ENCODE peak calls at places on chromosome 19, in five cellular contexts. P is EL, G is left ventricle myocardium inferior, W is mesenteric fat pad, F is HEK293T. E is an unnamed sample.

GRCh38 chr19:8321760-8322637 is 703 bp downstream of the RPS28 start:
- DNase-seq in P (no peak), G (no peak), W (no peak), F (no peak), E (no peak)

GRCh38 chr19:12984143-12984627 is 11.1 kb upstream of the NFIX start:
- DNase-seq in P (no peak), G (no peak), W (no peak), F (no peak), E (peak)

GRCh38 chr19:6018786-6019185 is 40.8 kb upstream of the RANBP3 start:
- DNase-seq in P (no peak), G (no peak), W (no peak), F (no peak), E (no peak)

GRCh38 chr19:4186087-4186993 is 3.9 kb downstream of the ANKRD24 start:
- DNase-seq in P (peak), G (peak), W (no peak), F (peak), E (peak)

GRCh38 chr19:39684283-39684682 is 20.0 kb upstream of the LGALS14 start:
- DNase-seq in P (no peak), G (no peak), W (no peak), F (no peak), E (no peak)

GRCh38 chr19:51529301-51529700 is 2.2 kb downstream of the SIGLEC6 start:
- DNase-seq in P (no peak), G (no peak), W (no peak), F (no peak), E (no peak)

GRCh38 chr19:1445185-1445931 is 4.6 kb upstream of the APC2 start:
- DNase-seq in P (peak), G (peak), W (no peak), F (peak), E (peak)

GRCh38 chr19:34135401-34135800 is 36.9 kb upstream of the LSM14A start:
- DNase-seq in P (no peak), G (no peak), W (no peak), F (no peak), E (no peak)

GRCh38 chr19:11763611-11764010 is 3.2 kb upstream of the ZNF441 start:
- DNase-seq in P (no peak), G (no peak), W (no peak), F (no peak), E (no peak)

GRCh38 chr19:20070691-20071090 is 7.1 kb upstream of the ZNF90 start:
- DNase-seq in P (no peak), G (no peak), W (no peak), F (no peak), E (no peak)

GRCh38 chr19:3809881-3810707 is 23.9 kb upstream of the MATK start:
- DNase-seq in P (no peak), G (no peak), W (no peak), F (no peak), E (no peak)

GRCh38 chr19:18763674-18764590 is 27.2 kb downstream of the COMP start:
- DNase-seq in P (peak), G (no peak), W (no peak), F (no peak), E (no peak)

GRCh38 chr19:17830567-17831418 is 9.5 kb upstream of the INSL3 start:
- DNase-seq in P (peak), G (no peak), W (no peak), F (peak), E (no peak)

GRCh38 chr19:48560095-48560530 is 8.1 kb downstream of the SULT2B1 start:
- DNase-seq in P (no peak), G (no peak), W (no peak), F (no peak), E (no peak)

GRCh38 chr19:40667602-40668001 is 22.8 kb downstream of the NUMBL start:
- DNase-seq in P (no peak), G (peak), W (no peak), F (no peak), E (no peak)

GRCh38 chr19:18637644-18638630 is 1.1 kb downstream of the KLHL26 start:
- DNase-seq in P (no peak), G (no peak), W (no peak), F (no peak), E (no peak)

GRCh38 chr19:41025871-41026270 is 34.8 kb downstream of the CYP2B6 start:
- DNase-seq in P (no peak), G (no peak), W (no peak), F (no peak), E (no peak)

GRCh38 chr19:6273701-6274601 is 5.8 kb downstream of the MLLT1 start:
- DNase-seq in P (peak), G (peak), W (peak), F (peak), E (no peak)

GRCh38 chr19:24098359-24098758 is 11.4 kb downstream of the ZNF254 start:
- DNase-seq in P (peak), G (no peak), W (no peak), F (no peak), E (no peak)

GRCh38 chr19:49524812-49525455 is 2.9 kb upstream of the RCN3 start:
- DNase-seq in P (no peak), G (no peak), W (no peak), F (no peak), E (no peak)

GRCh38 chr19:57583521-57584416 is at the start of gene ZIK1:
- DNase-seq in P (peak), G (peak), W (peak), F (no peak), E (peak)

GRCh38 chr19:55251296-55252081 is 7.3 kb downstream of the PPP6R1 start:
- DNase-seq in P (peak), G (no peak), W (no peak), F (no peak), E (peak)

GRCh38 chr19:45417151-45417550 is 6.6 kb downstream of the ERCC1 start:
- DNase-seq in P (no peak), G (no peak), W (no peak), F (no peak), E (no peak)

GRCh38 chr19:53808710-53809125 is 15.4 kb downstream of the NLRP12 start:
- DNase-seq in P (peak), G (no peak), W (no peak), F (peak), E (no peak)

GRCh38 chr19:45075215-45076028 is 856 bp downstream of the ZNF296 start:
- DNase-seq in P (peak), G (peak), W (peak), F (no peak), E (peak)

GRCh38 chr19:10230155-10230903 is 802 bp downstream of the S1PR2 start:
- DNase-seq in P (peak), G (peak), W (no peak), F (no peak), E (peak)

GRCh38 chr19:18729933-18730530 is 46.6 kb downstream of the CRTC1 start:
- DNase-seq in P (no peak), G (no peak), W (no peak), F (no peak), E (no peak)

GRCh38 chr19:18167011-18167410 is 6.6 kb upstream of the IFI30 start:
- DNase-seq in P (no peak), G (no peak), W (no peak), F (no peak), E (no peak)

GRCh38 chr19:8610041-8610927 is at the start of gene ADAMTS10:
- DNase-seq in P (peak), G (peak), W (no peak), F (peak), E (peak)

GRCh38 chr19:2277138-2277537 is 4.8 kb downstream of the PEAK3 start:
- DNase-seq in P (no peak), G (no peak), W (no peak), F (no peak), E (no peak)

GRCh38 chr19:54141356-54141755 is 3.8 kb downstream of the CNOT3 start:
- DNase-seq in P (peak), G (no peak), W (no peak), F (no peak), E (no peak)

GRCh38 chr19:29845576-29846176 is 33.9 kb downstream of the CCNE1 start:
- DNase-seq in P (peak), G (no peak), W (no peak), F (peak), E (no peak)

GRCh38 chr19:50281491-50281890 is 47.7 kb downstream of the KCNC3 start:
- DNase-seq in P (no peak), G (no peak), W (no peak), F (no peak), E (no peak)

GRCh38 chr19:5434970-5435641 is 20.1 kb upstream of the ZNRF4 start:
- DNase-seq in P (peak), G (no peak), W (no peak), F (no peak), E (no peak)

GRCh38 chr19:54190942-54191670 is at the start of gene TSEN34:
- DNase-seq in P (peak), G (peak), W (peak), F (peak), E (peak)